ENCODE peak calls at places on chromosomes 12 and 14, in seven cellular contexts. O is AG09319, S is upper lobe of left lung, P is bronchial epithelial cell, A is HCEC 1CT, Q is GM12865, T is lower leg skin. R is an unnamed sample.

GRCh38 chr12:65492997-65493892 is 214.8 kb downstream of the MSRB3 start:
- DNase-seq in P (no peak), O (no peak), A (no peak), T (no peak), Q (no peak), S (no peak), R (no peak)

GRCh38 chr12:15131462-15131861 is 89.8 kb downstream of the RERG start:
- DNase-seq in A (peak), Q (no peak), O (no peak), S (no peak), P (peak), T (no peak), R (peak)

GRCh38 chr14:81402123-81402495 is 2.0 kb upstream of the STON2 start:
- DNase-seq in Q (no peak), S (no peak), O (no peak), P (peak), A (peak), T (no peak), R (peak)

GRCh38 chr12:49794811-49795653 is 33.2 kb downstream of the NCKAP5L start:
- DNase-seq in O (no peak), Q (no peak), A (no peak), P (no peak), S (no peak), T (no peak), R (no peak)

GRCh38 chr14:24392327-24393098 is 6.3 kb upstream of the NYNRIN start:
- DNase-seq in O (no peak), S (no peak), Q (no peak), P (peak), T (no peak), A (peak), R (peak)

GRCh38 chr12:5377997-5378596 is 53.8 kb upstream of the NTF3 start:
- DNase-seq in O (no peak), A (no peak), P (no peak), T (no peak), Q (no peak), S (no peak), R (no peak)

GRCh38 chr14:95862243-95862642 is 14.4 kb upstream of the TUNAR start:
- DNase-seq in A (no peak), T (no peak), O (no peak), P (no peak), S (no peak), Q (no peak), R (no peak)

GRCh38 chr14:102341566-102341965 is 21.1 kb downstream of the CINP start:
- DNase-seq in T (no peak), P (no peak), Q (no peak), S (no peak), A (no peak), O (no peak), R (no peak)

GRCh38 chr12:120370343-120371243 is 1.6 kb upstream of the MSI1 start:
- DNase-seq in Q (no peak), A (no peak), O (no peak), T (no peak), S (no peak), P (no peak), R (no peak)

GRCh38 chr12:30691122-30691879 is 4.4 kb downstream of the IPO8 start:
- DNase-seq in P (peak), Q (no peak), S (no peak), A (peak), T (no peak), O (peak), R (peak)

GRCh38 chr12:113464852-113465719 is 6.6 kb downstream of the LHX5 start:
- DNase-seq in Q (no peak), S (no peak), T (no peak), O (no peak), A (no peak), P (no peak), R (no peak)

GRCh38 chr14:54676822-54677708 is 110.1 kb downstream of the SAMD4A start:
- DNase-seq in S (no peak), T (no peak), O (peak), P (peak), A (peak), Q (no peak), R (peak)

GRCh38 chr12:111532741-111533140 is 66.4 kb downstream of the ATXN2 start:
- DNase-seq in T (no peak), Q (no peak), P (no peak), O (no peak), S (no peak), A (no peak), R (no peak)

GRCh38 chr14:23670489-23670888 is 34.3 kb downstream of the DHRS2 start:
- DNase-seq in P (peak), T (no peak), O (no peak), Q (no peak), A (no peak), S (no peak), R (no peak)

R was measured in kidney glomerular epithelial cell.